ENCODE peak calls at places on chromosome 9, in eight cellular contexts. T is CD4-positive, CD25-positive, alpha-beta regulatory T cell; I is right atrium auricular region; U is prostate gland; J is cardiac muscle cell; O is breast epithelium; G is aorta; H is H9. N is an unnamed sample. For H3K4me1 and H3K9me3, the result is how much of the 10 kb centered on the place peaks cover.

GRCh38 chr9:96020822-96021615 is 145.5 kb downstream of the ERCC6L2 start:
- DNase-seq in G (no peak), T (peak), O (no peak), I (no peak), U (no peak), J (peak), H (no peak), N (no peak)

GRCh38 chr9:85511746-85512145 is 230.0 kb downstream of the AGTPBP1 start:
- DNase-seq in J (no peak), I (no peak), O (no peak), G (no peak), U (no peak), T (no peak), H (no peak), N (no peak)

GRCh38 chr9:98993570-98993945 is 49.9 kb downstream of the COL15A1 start:
- DNase-seq in H (peak), T (no peak), U (no peak), I (peak), O (no peak), J (no peak), G (peak), N (no peak)

GRCh38 chr9:107612136-107612535 is 122.6 kb upstream of the KLF4 start:
- DNase-seq in T (no peak), I (peak), H (no peak), J (peak), U (no peak), O (no peak), G (peak), N (peak)

GRCh38 chr9:77756449-77756848 is 108.3 kb upstream of the GNA14 start:
- DNase-seq in I (no peak), J (no peak), T (no peak), U (no peak), O (no peak), G (no peak), H (no peak), N (no peak)

GRCh38 chr9:99778308-99778707 is 43.4 kb upstream of the NR4A3 start:
- DNase-seq in H (no peak), T (no peak), J (peak), I (no peak), O (no peak), G (no peak), U (no peak), N (no peak)

GRCh38 chr9:112820886-112821285 is 69.8 kb downstream of the SLC46A2 start:
- DNase-seq in U (no peak), J (peak), I (no peak), T (no peak), G (no peak), H (no peak), O (no peak), N (no peak)

GRCh38 chr9:75896193-75896592 is 5.7 kb downstream of the PCSK5 start:
- DNase-seq in U (no peak), I (no peak), O (no peak), T (no peak), J (peak), G (no peak), H (no peak), N (no peak)

GRCh38 chr9:121840838-121841760 is 189.7 kb downstream of the DAB2IP start:
- DNase-seq in H (no peak), J (no peak), U (no peak), I (no peak), G (no peak), T (no peak), O (peak), N (no peak)

GRCh38 chr9:80552931-80553330 is 981.2 kb downstream of the TLE4 start:
- DNase-seq in H (no peak), O (no peak), J (peak), U (no peak), T (no peak), I (peak), G (no peak), N (no peak)

GRCh38 chr9:122188369-122188768 is 28.7 kb downstream of the MORN5 start:
- DNase-seq in T (no peak), J (no peak), H (no peak), O (no peak), G (no peak), U (no peak), I (no peak), N (no peak)

GRCh38 chr9:69971643-69972449 is 71.8 kb upstream of the MAMDC2 start:
- DNase-seq in O (peak), H (peak), I (peak), J (peak), T (peak), G (peak), U (peak), N (peak)

GRCh38 chr9:111066427-111066826 is 28.2 kb upstream of the LPAR1 start:
- DNase-seq in J (peak), T (no peak), O (no peak), U (no peak), G (no peak), H (no peak), I (no peak), N (no peak)

GRCh38 chr9:15144567-15145174 is 162.3 kb downstream of the TTC39B start:
- DNase-seq in U (no peak), J (peak), I (no peak), T (no peak), H (no peak), O (no peak), G (no peak), N (no peak)

GRCh38 chr9:16241231-16241630 is 629.2 kb downstream of the BNC2 start:
- DNase-seq in H (no peak), U (no peak), T (no peak), I (no peak), J (peak), G (no peak), O (no peak), N (no peak)

GRCh38 chr9:91117959-91118651 is 243.6 kb downstream of the AUH start:
- DNase-seq in G (peak), O (no peak), T (no peak), H (peak), U (peak), J (peak), I (peak), N (peak)

GRCh38 chr9:90946981-90947380 is 145.4 kb downstream of the SYK start:
- DNase-seq in O (no peak), T (no peak), I (no peak), U (peak), H (no peak), J (no peak), G (no peak), N (no peak)

GRCh38 chr9:81686614-81687520 is 2.5 kb downstream of the TLE1 start:
- DNase-seq in G (peak), O (peak), J (peak), H (peak), U (peak), T (no peak), I (peak), N (peak)

GRCh38 chr9:82140471-82140870 is 151.9 kb downstream of the SPATA31D1 start:
- DNase-seq in H (no peak), J (no peak), T (no peak), O (no peak), I (no peak), U (no peak), G (no peak), N (no peak)

GRCh38 chr9:121685795-121686377 is 34.5 kb downstream of the DAB2IP start:
- DNase-seq in T (no peak), O (no peak), H (no peak), G (peak), J (no peak), U (no peak), I (no peak), N (no peak)

GRCh38 chr9:18857769-18858168 is 175.2 kb downstream of the SAXO1 start:
- DNase-seq in U (no peak), I (no peak), O (no peak), H (no peak), J (peak), G (no peak), T (no peak), N (no peak)

GRCh38 chr9:105693435-105694275 is 686 bp upstream of the TMEM38B start:
- DNase-seq in O (no peak), H (no peak), I (no peak), T (peak), G (no peak), J (no peak), U (no peak), N (no peak)

GRCh38 chr9:105697871-105698270 is 3.5 kb downstream of the TMEM38B start:
- DNase-seq in U (no peak), O (no peak), J (no peak), T (no peak), I (no peak), H (no peak), G (no peak), N (no peak)

GRCh38 chr9:105696219-105696793 is 2.0 kb downstream of the TMEM38B start:
- DNase-seq in O (no peak), I (no peak), G (no peak), U (no peak), T (no peak), J (no peak), H (no peak), N (no peak)

GRCh38 chr9:105694848-105695581 is 674 bp downstream of the TMEM38B start:
- DNase-seq in I (peak), O (no peak), G (peak), U (peak), J (peak), H (peak), T (peak), N (peak)

GRCh38 chr9:105694320-105694847 is at the start of gene TMEM38B:
- DNase-seq in J (peak), I (peak), O (no peak), H (peak), G (peak), T (peak), U (peak), N (peak)
- H3K4me1 ChIP-seq in J (under half), I (under half), O (under half), H (under half), G (under half), T (under half), U (under half), N (half or more)

DNA sequence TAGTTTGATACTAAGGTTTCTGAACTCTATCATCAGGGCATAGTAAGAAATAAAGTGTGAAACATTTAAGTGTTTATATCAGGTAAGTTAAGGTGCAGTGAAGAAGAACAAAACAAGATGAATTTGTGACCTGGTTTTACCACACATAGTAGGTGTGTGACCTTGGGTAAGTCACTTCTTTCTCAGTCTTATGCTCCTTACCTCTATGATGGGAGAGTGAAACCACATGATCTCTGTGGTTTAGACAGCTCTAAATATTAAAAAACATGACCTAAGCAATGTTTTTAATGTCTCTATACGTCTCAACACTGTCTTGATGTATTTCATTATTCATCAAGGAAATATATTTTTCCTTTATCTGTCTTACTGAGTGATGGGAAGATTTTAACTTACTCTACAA is 629.6 kb upstream of the DMAC1 start:
- DNase-seq in U (no peak), J (no peak), H (no peak), T (peak), I (no peak), G (no peak), O (no peak), N (no peak)
- H3K9me3 ChIP-seq in U (under half), J (under half), H (under half), T (under half), I (under half), G (under half), O (under half), N (under half)

GRCh38 chr9:126614088-126614454 is 343 bp downstream of the LMX1B start:
- DNase-seq in G (no peak), H (no peak), U (no peak), J (no peak), I (no peak), O (no peak), T (no peak), N (no peak)
- H3K4me1 ChIP-seq in G (under half), H (under half), U (under half), J (under half), I (under half), O (under half), T (under half), N (half or more)

DNA sequence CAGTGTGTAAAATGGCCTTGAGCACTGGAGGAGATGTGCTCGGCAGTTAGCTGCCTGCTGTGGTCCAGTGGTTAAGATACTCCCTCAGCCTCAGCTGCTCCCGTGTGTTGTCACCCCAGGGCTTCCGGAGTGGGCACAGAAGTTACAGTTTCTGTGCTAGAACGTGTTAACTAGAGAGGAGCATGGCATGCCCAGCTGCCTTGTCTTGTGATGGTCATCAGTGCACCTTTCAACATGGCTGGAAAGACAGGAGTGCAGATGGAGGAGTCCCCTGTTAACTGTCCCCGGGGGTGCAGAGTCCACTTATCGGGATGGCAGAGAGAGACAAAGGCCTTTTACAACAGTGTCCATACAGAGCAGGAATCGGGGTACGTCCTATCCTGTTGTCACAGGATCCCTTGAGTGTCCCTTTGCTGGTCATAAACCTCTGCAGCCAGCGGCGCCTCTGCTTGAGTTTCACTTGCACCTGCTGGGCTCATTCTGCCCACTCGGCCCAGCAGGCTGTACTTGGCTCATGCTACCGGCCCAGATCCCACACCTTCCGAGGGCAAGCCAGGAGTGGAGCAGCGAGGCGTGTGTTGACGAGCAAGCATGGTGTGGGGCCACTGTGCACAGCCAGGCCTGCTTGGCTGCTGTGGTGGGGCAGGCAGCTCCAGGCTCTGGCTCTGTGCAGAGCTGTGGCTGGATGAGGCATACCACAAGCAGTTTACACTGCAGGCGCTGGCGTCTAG is 112.6 kb downstream of the EHMT1 start:
- DNase-seq in I (no peak), O (no peak), T (no peak), G (no peak), U (no peak), J (no peak), H (no peak), N (no peak)
- H3K9me3 ChIP-seq in I (under half), O (under half), T (under half), G (under half), U (under half), J (under half), H (under half), N (under half)

GRCh38 chr9:87579761-87580626 is 82.3 kb downstream of the DAPK1 start:
- DNase-seq in G (no peak), I (no peak), J (no peak), U (no peak), O (no peak), H (no peak), T (no peak), N (no peak)

GRCh38 chr9:87577746-87578145 is 80.1 kb downstream of the DAPK1 start:
- DNase-seq in H (no peak), T (no peak), I (no peak), O (no peak), G (no peak), U (no peak), J (no peak), N (no peak)

GRCh38 chr9:87580941-87581438 is 83.3 kb downstream of the DAPK1 start:
- DNase-seq in T (no peak), U (peak), O (no peak), J (no peak), H (no peak), I (no peak), G (no peak), N (no peak)

GRCh38 chr9:87581513-87581912 is 83.8 kb downstream of the DAPK1 start:
- DNase-seq in U (no peak), J (peak), T (no peak), I (no peak), G (no peak), O (no peak), H (no peak), N (no peak)

DNA sequence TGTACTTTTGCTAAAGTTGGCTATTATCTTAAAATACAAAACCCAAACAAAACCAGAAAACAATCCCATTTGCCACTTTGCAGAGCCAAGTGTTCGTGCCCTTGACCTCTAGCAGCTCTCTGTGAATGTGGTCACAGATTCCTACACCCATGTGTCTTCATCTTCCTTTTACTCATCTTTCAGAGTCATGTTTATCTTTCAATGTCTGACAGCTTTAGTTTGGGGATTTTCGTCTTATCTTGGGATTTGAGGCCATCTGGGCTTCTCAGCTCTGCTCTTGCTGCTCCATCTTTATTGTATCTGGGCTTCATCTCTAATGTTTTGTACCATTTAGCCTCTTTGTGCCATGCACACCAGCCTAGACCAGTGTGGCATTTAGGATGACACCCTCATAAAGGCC is 81.0 kb downstream of the DAPK1 start:
- DNase-seq in J (peak), G (no peak), I (no peak), H (no peak), T (no peak), O (no peak), U (no peak), N (no peak)
- H3K4me1 ChIP-seq in J (under half), G (under half), I (under half), H (under half), T (under half), O (under half), U (under half), N (under half)

DNA sequence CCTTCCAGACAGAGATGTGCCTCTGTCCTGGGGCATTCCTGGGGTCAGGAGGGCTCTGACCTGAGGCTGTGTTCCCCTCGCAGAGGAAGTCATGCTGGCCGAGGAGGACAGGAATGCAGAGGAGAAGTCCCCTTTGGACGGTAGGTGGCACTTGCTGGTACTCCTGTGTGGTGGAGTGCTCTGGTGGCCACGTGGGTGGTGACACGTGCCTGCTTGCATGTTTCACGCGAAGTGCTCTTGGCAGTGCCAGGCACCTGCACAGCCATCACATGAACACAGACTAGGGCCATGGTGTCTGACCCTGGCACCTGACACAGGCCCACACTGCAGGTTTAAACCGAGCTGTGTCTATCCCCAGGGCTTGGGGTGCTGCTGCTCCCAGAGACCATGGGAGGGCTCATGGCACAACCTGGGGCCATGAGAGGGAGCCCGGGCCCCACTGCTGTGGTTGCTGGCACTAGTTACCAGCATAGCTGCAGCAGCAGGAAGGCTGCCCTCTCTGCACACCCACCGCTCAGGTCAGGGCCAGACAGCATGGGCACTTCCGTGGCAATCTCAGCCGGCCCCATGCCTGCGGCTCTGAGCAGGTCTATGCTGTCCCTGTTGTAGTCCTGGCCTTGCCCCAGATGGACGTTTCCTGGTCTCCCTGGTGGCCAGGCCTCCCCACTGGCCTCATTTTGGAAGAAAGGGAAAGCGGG is 79.3 kb downstream of the CACNA1B start:
- DNase-seq in U (no peak), O (no peak), H (no peak), I (no peak), T (no peak), G (no peak), J (no peak), N (no peak)
- H3K9me3 ChIP-seq in U (under half), O (under half), H (under half), I (under half), T (under half), G (under half), J (under half), N (under half)

GRCh38 chr9:134152022-134152448 is 12.3 kb downstream of the RNU6ATAC start:
- DNase-seq in O (no peak), U (no peak), I (no peak), H (no peak), T (no peak), J (no peak), G (peak), N (no peak)

GRCh38 chr9:134153450-134153849 is 10.9 kb downstream of the RNU6ATAC start:
- DNase-seq in G (no peak), H (no peak), O (no peak), J (no peak), T (no peak), U (no peak), I (no peak), N (no peak)

GRCh38 chr9:134154262-134154701 is 10.1 kb downstream of the RNU6ATAC start:
- DNase-seq in J (no peak), H (no peak), U (no peak), T (no peak), G (peak), O (no peak), I (no peak), N (no peak)

GRCh38 chr9:134150557-134151214 is 13.7 kb downstream of the RNU6ATAC start:
- DNase-seq in G (no peak), J (no peak), U (no peak), T (no peak), H (no peak), I (no peak), O (no peak), N (no peak)

DNA sequence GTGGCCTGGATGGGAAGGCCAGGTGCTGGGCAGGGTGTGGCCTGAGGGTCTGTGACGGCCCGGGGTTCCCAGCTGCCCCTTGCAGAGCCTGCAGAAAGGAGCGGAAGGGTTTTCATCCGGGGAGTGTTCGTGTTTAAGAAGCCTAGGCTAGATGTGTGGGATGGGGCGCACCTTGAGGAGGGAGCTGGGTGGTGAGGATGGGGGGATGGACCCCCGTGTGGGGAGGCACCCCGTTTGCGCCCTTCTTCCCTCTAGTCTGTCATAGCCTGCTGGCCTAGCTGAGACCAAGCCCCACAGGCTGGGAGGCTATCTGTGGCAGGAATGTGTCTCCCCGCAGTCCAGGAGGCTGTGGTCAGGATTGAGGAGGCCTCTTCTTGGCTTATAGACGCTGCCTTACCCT is 11.9 kb downstream of the RNU6ATAC start:
- DNase-seq in T (no peak), U (no peak), G (no peak), H (no peak), O (no peak), I (no peak), J (no peak), N (no peak)
- H3K4me1 ChIP-seq in T (under half), U (under half), G (under half), H (under half), O (under half), I (under half), J (under half), N (under half)

GRCh38 chr9:34796924-34797323 is 87.0 kb upstream of the CCL21 start:
- DNase-seq in J (no peak), I (no peak), T (no peak), O (no peak), U (no peak), G (no peak), H (peak), N (no peak)
- H3K9me3 ChIP-seq in J (under half), I (under half), T (under half), O (under half), U (under half), G (under half), H (under half), N (under half)